ENCODE peak calls at places on chromosome X, in eight cellular contexts. E, T, G, I, H, P, V and F are unnamed samples.

GRCh38 chrX:106707771-106708454 is 18.6 kb upstream of the RNF128 start:
- DNase-seq in T (no peak), P (no peak), V (peak; percentile 57), G (peak; percentile 91), E (no peak), H (no peak), I (no peak), F (no peak)

GRCh38 chrX:102684772-102685520 is 27.3 kb upstream of the GPRASP2 start:
- DNase-seq in P (no peak), I (no peak), E (no peak), T (no peak), H (no peak), G (no peak), V (no peak), F (no peak)

GRCh38 chrX:28303486-28303885 is 283.8 kb upstream of the IL1RAPL1 start:
- DNase-seq in H (no peak), I (no peak), E (no peak), P (no peak), T (no peak), V (no peak), G (no peak), F (no peak)

GRCh38 chrX:6681469-6681868 is 146.6 kb upstream of the VCX3A start:
- DNase-seq in G (no peak), T (no peak), P (no peak), I (no peak), V (no peak), H (no peak), E (no peak), F (no peak)

GRCh38 chrX:131762802-131763234 is 218.9 kb downstream of the OR13H1 start:
- DNase-seq in V (peak; percentile 68), E (peak; percentile 39), P (peak; percentile 50), I (no peak), T (peak; percentile 52), H (no peak), G (peak; percentile 21), F (peak; percentile 57)

GRCh38 chrX:50107470-50107869 is 93.3 kb downstream of the AKAP4 start:
- DNase-seq in H (no peak), G (peak; percentile 42), T (no peak), V (no peak), I (no peak), E (no peak), P (no peak), F (no peak)

GRCh38 chrX:109352121-109352556 is 129.7 kb downstream of the GUCY2F start:
- DNase-seq in I (no peak), P (peak; percentile 35), H (no peak), E (peak; percentile 40), T (no peak), G (peak; percentile 33), V (no peak), F (no peak)

GRCh38 chrX:101078716-101079115 is at the start of gene TMEM35A:
- DNase-seq in H (no peak), I (no peak), P (no peak), G (peak; percentile 46), E (no peak), V (no peak), T (no peak), F (no peak)

GRCh38 chrX:38041237-38041636 is 34.9 kb downstream of the SYTL5 start:
- DNase-seq in T (no peak), G (no peak), H (no peak), I (no peak), E (no peak), V (no peak), P (no peak), F (no peak)